ENCODE peak calls at places on chromosomes 16 and 17, in ten cellular contexts. One of them, this sample, is unnamed. For H3K27me3, the result is how much of the 10 kb centered on the place peaks cover.

GRCh38 chr17:74478369-74479100 is 12.1 kb downstream of the CD300A start:
- DNase-seq in HCT116: no peak
- DNase-seq in spleen: no peak
- DNase-seq in K562: no peak
- DNase-seq in Panc1: no peak
- DNase-seq in transverse colon: peak
- DNase-seq in HL-60: peak
- DNase-seq in breast epithelium: no peak
- DNase-seq in H1: no peak
- DNase-seq in upper lobe of left lung: no peak
- DNase-seq in this sample: no peak

GRCh38 chr17:72439893-72440502 is 319.2 kb downstream of the SOX9 start:
- DNase-seq in HCT116: no peak
- DNase-seq in spleen: peak
- DNase-seq in K562: no peak
- DNase-seq in Panc1: no peak
- DNase-seq in transverse colon: no peak
- DNase-seq in HL-60: no peak
- DNase-seq in breast epithelium: no peak
- DNase-seq in H1: no peak
- DNase-seq in upper lobe of left lung: no peak
- DNase-seq in this sample: no peak

GRCh38 chr16:51050379-51050710 is 100.7 kb downstream of the SALL1 start:
- DNase-seq in HCT116: no peak
- DNase-seq in spleen: no peak
- DNase-seq in K562: no peak
- DNase-seq in Panc1: no peak
- DNase-seq in transverse colon: no peak
- DNase-seq in HL-60: no peak
- DNase-seq in breast epithelium: no peak
- DNase-seq in H1: no peak
- DNase-seq in upper lobe of left lung: no peak
- DNase-seq in this sample: no peak

GRCh38 chr16:51666821-51667220 is 515.8 kb upstream of the SALL1 start:
- DNase-seq in HCT116: no peak
- DNase-seq in spleen: no peak
- DNase-seq in K562: no peak
- DNase-seq in Panc1: no peak
- DNase-seq in transverse colon: no peak
- DNase-seq in HL-60: no peak
- DNase-seq in breast epithelium: no peak
- DNase-seq in H1: no peak
- DNase-seq in upper lobe of left lung: no peak
- DNase-seq in this sample: no peak

GRCh38 chr17:49955157-49955556 is 13.8 kb upstream of the DLX4 start:
- DNase-seq in HCT116: peak
- DNase-seq in spleen: no peak
- DNase-seq in K562: no peak
- DNase-seq in Panc1: no peak
- DNase-seq in transverse colon: no peak
- DNase-seq in HL-60: no peak
- DNase-seq in breast epithelium: no peak
- DNase-seq in H1: no peak
- DNase-seq in upper lobe of left lung: no peak
- DNase-seq in this sample: no peak

GRCh38 chr17:65886240-65886639 is 305.7 kb downstream of the CEP112 start:
- DNase-seq in HCT116: no peak
- DNase-seq in spleen: no peak
- DNase-seq in K562: no peak
- DNase-seq in Panc1: no peak
- DNase-seq in transverse colon: no peak
- DNase-seq in HL-60: no peak
- DNase-seq in breast epithelium: no peak
- DNase-seq in H1: no peak
- DNase-seq in upper lobe of left lung: no peak
- DNase-seq in this sample: no peak

GRCh38 chr16:88779406-88780099 is 5.5 kb downstream of the PIEZO1 start:
- DNase-seq in HCT116: no peak
- DNase-seq in spleen: no peak
- DNase-seq in K562: peak
- DNase-seq in Panc1: no peak
- DNase-seq in transverse colon: no peak
- DNase-seq in HL-60: no peak
- DNase-seq in breast epithelium: no peak
- DNase-seq in H1: no peak
- DNase-seq in upper lobe of left lung: peak
- DNase-seq in this sample: no peak

GRCh38 chr16:59210955-59211541 is 476.9 kb upstream of the GOT2 start:
- DNase-seq in HCT116: no peak
- DNase-seq in spleen: no peak
- DNase-seq in K562: no peak
- DNase-seq in Panc1: no peak
- DNase-seq in transverse colon: no peak
- DNase-seq in HL-60: no peak
- DNase-seq in breast epithelium: peak
- DNase-seq in H1: no peak
- DNase-seq in upper lobe of left lung: no peak
- DNase-seq in this sample: no peak

GRCh38 chr16:54582631-54583250 is 296.2 kb upstream of the IRX3 start:
- DNase-seq in HCT116: no peak
- DNase-seq in spleen: no peak
- DNase-seq in K562: no peak
- DNase-seq in Panc1: no peak
- DNase-seq in transverse colon: no peak
- DNase-seq in HL-60: no peak
- DNase-seq in breast epithelium: no peak
- DNase-seq in H1: no peak
- DNase-seq in upper lobe of left lung: peak
- DNase-seq in this sample: no peak

GRCh38 chr17:9529033-9529748 is 46.4 kb downstream of the STX8 start:
- DNase-seq in HCT116: no peak
- DNase-seq in spleen: no peak
- DNase-seq in K562: peak
- DNase-seq in Panc1: no peak
- DNase-seq in transverse colon: no peak
- DNase-seq in HL-60: no peak
- DNase-seq in breast epithelium: no peak
- DNase-seq in H1: no peak
- DNase-seq in upper lobe of left lung: no peak
- DNase-seq in this sample: no peak

GRCh38 chr17:8109669-8110455 is 8.5 kb downstream of the ALOXE3 start:
- DNase-seq in HCT116: no peak
- DNase-seq in spleen: peak
- DNase-seq in K562: peak
- DNase-seq in Panc1: no peak
- DNase-seq in transverse colon: peak
- DNase-seq in HL-60: no peak
- DNase-seq in breast epithelium: peak
- DNase-seq in H1: peak
- DNase-seq in upper lobe of left lung: peak
- DNase-seq in this sample: no peak

GRCh38 chr16:8571061-8571596 is 19.2 kb downstream of the TMEM114 start:
- DNase-seq in HCT116: no peak
- DNase-seq in spleen: no peak
- DNase-seq in K562: no peak
- DNase-seq in Panc1: no peak
- DNase-seq in transverse colon: no peak
- DNase-seq in HL-60: peak
- DNase-seq in breast epithelium: no peak
- DNase-seq in H1: no peak
- DNase-seq in upper lobe of left lung: no peak
- DNase-seq in this sample: no peak

GRCh38 chr17:73643012-73643845 is 1.0 kb downstream of the SDK2 start:
- DNase-seq in HCT116: no peak
- DNase-seq in spleen: peak
- DNase-seq in K562: no peak
- DNase-seq in Panc1: no peak
- DNase-seq in transverse colon: peak
- DNase-seq in HL-60: peak
- DNase-seq in breast epithelium: no peak
- DNase-seq in H1: peak
- DNase-seq in upper lobe of left lung: peak
- DNase-seq in this sample: no peak

GRCh38 chr17:77320501-77321256 is 179.9 kb downstream of the SEC14L1 start:
- DNase-seq in HCT116: no peak
- DNase-seq in spleen: peak
- DNase-seq in K562: peak
- DNase-seq in Panc1: no peak
- DNase-seq in transverse colon: peak
- DNase-seq in HL-60: peak
- DNase-seq in breast epithelium: peak
- DNase-seq in H1: no peak
- DNase-seq in upper lobe of left lung: peak
- DNase-seq in this sample: no peak

GRCh38 chr17:77323413-77324171 is 182.8 kb downstream of the SEC14L1 start:
- DNase-seq in HCT116: no peak
- DNase-seq in spleen: peak
- DNase-seq in K562: peak
- DNase-seq in Panc1: no peak
- DNase-seq in transverse colon: peak
- DNase-seq in HL-60: no peak
- DNase-seq in breast epithelium: peak
- DNase-seq in H1: peak
- DNase-seq in upper lobe of left lung: peak
- DNase-seq in this sample: no peak

GRCh38 chr17:77322284-77322533 is 181.4 kb downstream of the SEC14L1 start:
- DNase-seq in HCT116: no peak
- DNase-seq in spleen: no peak
- DNase-seq in K562: no peak
- DNase-seq in Panc1: no peak
- DNase-seq in transverse colon: no peak
- DNase-seq in HL-60: no peak
- DNase-seq in breast epithelium: no peak
- DNase-seq in H1: no peak
- DNase-seq in upper lobe of left lung: no peak
- DNase-seq in this sample: no peak

GRCh38 chr17:77324227-77324626 is 183.5 kb downstream of the SEC14L1 start:
- DNase-seq in HCT116: no peak
- DNase-seq in spleen: peak
- DNase-seq in K562: no peak
- DNase-seq in Panc1: no peak
- DNase-seq in transverse colon: no peak
- DNase-seq in HL-60: no peak
- DNase-seq in breast epithelium: peak
- DNase-seq in H1: no peak
- DNase-seq in upper lobe of left lung: no peak
- DNase-seq in this sample: peak

GRCh38 chr17:77322534-77323412 is 182.0 kb downstream of the SEC14L1 start:
- DNase-seq in HCT116: peak
- DNase-seq in spleen: peak
- DNase-seq in K562: peak
- DNase-seq in Panc1: no peak
- DNase-seq in transverse colon: peak
- DNase-seq in HL-60: peak
- DNase-seq in breast epithelium: peak
- DNase-seq in H1: no peak
- DNase-seq in upper lobe of left lung: peak
- DNase-seq in this sample: peak
- H3K4me3 ChIP-seq in HCT116: peak
- H3K4me3 ChIP-seq in spleen: peak
- H3K4me3 ChIP-seq in K562: peak
- H3K4me3 ChIP-seq in Panc1: peak
- H3K4me3 ChIP-seq in transverse colon: no peak
- H3K4me3 ChIP-seq in HL-60: peak
- H3K4me3 ChIP-seq in breast epithelium: peak
- H3K4me3 ChIP-seq in H1: no peak
- H3K4me3 ChIP-seq in upper lobe of left lung: peak
- H3K4me3 ChIP-seq in this sample: peak

DNA sequence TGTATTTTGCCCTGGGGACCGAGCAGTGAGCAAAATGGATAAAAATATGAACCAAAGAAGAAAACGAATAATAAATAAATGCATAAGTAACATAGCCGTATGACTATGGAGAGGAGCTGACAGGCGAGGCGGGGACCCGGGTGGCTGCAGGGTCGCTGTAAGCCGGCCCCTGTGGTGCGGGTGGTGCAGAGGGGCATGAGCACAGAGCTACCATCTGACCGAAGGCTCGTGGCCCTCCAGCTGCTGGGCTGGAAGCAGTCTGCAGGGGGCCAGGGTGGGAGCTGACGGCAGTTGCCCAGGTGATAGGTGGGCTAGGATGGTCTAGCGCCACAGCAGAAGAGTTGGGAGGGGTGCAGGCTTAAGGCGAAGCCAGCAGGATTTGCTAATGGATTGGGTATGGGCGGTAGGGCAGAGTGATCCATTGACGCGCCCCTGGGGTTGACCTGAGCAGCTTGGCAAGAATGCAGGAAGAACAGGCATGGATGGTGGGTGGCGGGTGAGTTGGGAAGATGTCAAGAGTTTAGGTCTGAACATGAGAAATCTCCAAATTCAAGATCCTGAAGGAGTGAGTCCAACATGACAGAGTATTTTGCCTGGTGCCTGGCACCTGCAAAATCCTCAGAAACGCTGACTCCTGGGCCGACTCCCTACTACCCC is 228.0 kb downstream of the FOXL1 start:
- DNase-seq in HCT116: no peak
- DNase-seq in spleen: no peak
- DNase-seq in K562: no peak
- DNase-seq in Panc1: no peak
- DNase-seq in transverse colon: no peak
- DNase-seq in HL-60: no peak
- DNase-seq in breast epithelium: no peak
- DNase-seq in H1: no peak
- DNase-seq in upper lobe of left lung: peak
- DNase-seq in this sample: no peak
- H3K27me3 ChIP-seq in HCT116: half or more
- H3K27me3 ChIP-seq in spleen: under half
- H3K27me3 ChIP-seq in K562: under half
- H3K27me3 ChIP-seq in Panc1: under half
- H3K27me3 ChIP-seq in transverse colon: under half
- H3K27me3 ChIP-seq in HL-60: under half
- H3K27me3 ChIP-seq in breast epithelium: under half
- H3K27me3 ChIP-seq in H1: under half
- H3K27me3 ChIP-seq in upper lobe of left lung: under half
- H3K27me3 ChIP-seq in this sample: under half

GRCh38 chr16:11322823-11323222 is 22.4 kb upstream of the RMI2 start:
- DNase-seq in HCT116: no peak
- DNase-seq in spleen: no peak
- DNase-seq in K562: no peak
- DNase-seq in Panc1: no peak
- DNase-seq in transverse colon: no peak
- DNase-seq in HL-60: no peak
- DNase-seq in breast epithelium: no peak
- DNase-seq in H1: no peak
- DNase-seq in upper lobe of left lung: no peak
- DNase-seq in this sample: no peak
- TF ChIP-seq POLR2AphosphoS5 in HCT116: no peak
- TF ChIP-seq POLR2AphosphoS5 in spleen: no peak
- TF ChIP-seq POLR2AphosphoS5 in K562: no peak
- TF ChIP-seq POLR2AphosphoS5 in Panc1: no peak
- TF ChIP-seq POLR2AphosphoS5 in transverse colon: no peak
- TF ChIP-seq POLR2AphosphoS5 in HL-60: no peak
- TF ChIP-seq POLR2AphosphoS5 in breast epithelium: no peak
- TF ChIP-seq POLR2AphosphoS5 in H1: no peak
- TF ChIP-seq POLR2AphosphoS5 in upper lobe of left lung: no peak
- TF ChIP-seq POLR2AphosphoS5 in this sample: no peak

DNA sequence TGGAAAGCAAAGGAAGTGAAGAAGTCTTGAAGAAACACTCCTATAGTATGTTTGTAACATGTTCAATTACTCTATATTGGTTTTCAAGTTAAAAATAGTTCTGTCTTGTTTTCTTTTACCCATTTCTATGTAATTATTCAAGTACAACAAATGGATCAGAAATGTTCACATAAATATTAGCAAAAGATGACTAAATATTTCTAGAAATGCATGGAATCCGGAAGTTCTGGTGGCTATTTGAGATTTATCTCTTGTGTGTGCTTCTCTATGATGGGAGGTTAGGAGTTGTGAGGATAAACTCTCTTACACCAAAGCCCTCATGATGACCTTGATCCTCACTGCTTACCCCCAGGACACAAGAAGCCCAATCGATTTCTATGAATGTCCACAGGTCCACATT is 237.5 kb downstream of the CDH8 start:
- DNase-seq in HCT116: no peak
- DNase-seq in spleen: no peak
- DNase-seq in K562: no peak
- DNase-seq in Panc1: no peak
- DNase-seq in transverse colon: no peak
- DNase-seq in HL-60: no peak
- DNase-seq in breast epithelium: no peak
- DNase-seq in H1: no peak
- DNase-seq in upper lobe of left lung: no peak
- DNase-seq in this sample: no peak
- H3K4me3 ChIP-seq in HCT116: no peak
- H3K4me3 ChIP-seq in spleen: no peak
- H3K4me3 ChIP-seq in K562: no peak
- H3K4me3 ChIP-seq in Panc1: no peak
- H3K4me3 ChIP-seq in transverse colon: no peak
- H3K4me3 ChIP-seq in HL-60: no peak
- H3K4me3 ChIP-seq in breast epithelium: no peak
- H3K4me3 ChIP-seq in H1: no peak
- H3K4me3 ChIP-seq in upper lobe of left lung: no peak
- H3K4me3 ChIP-seq in this sample: no peak